ENCODE peak calls at places on chromosome 12, in ten cellular contexts. One of them, this sample, is unnamed.

GRCh38 chr12:84950971-84951546 is 38.5 kb upstream of the SLC6A15 start:
- DNase-seq in neural progenitor cell: no peak
- DNase-seq in A549: no peak
- DNase-seq in tibial artery: no peak
- DNase-seq in choroid plexus epithelial cell: no peak
- DNase-seq in cardiac fibroblast: no peak
- DNase-seq in left ventricle myocardium inferior: no peak
- DNase-seq in vagina: no peak
- DNase-seq in ovary: no peak
- DNase-seq in dorsolateral prefrontal cortex: no peak
- DNase-seq in this sample: no peak

GRCh38 chr12:124678421-124678893 is 111.0 kb upstream of the NCOR2 start:
- DNase-seq in dorsolateral prefrontal cortex: no peak
- DNase-seq in vagina: no peak
- DNase-seq in tibial artery: no peak
- DNase-seq in choroid plexus epithelial cell: no peak
- DNase-seq in cardiac fibroblast: no peak
- DNase-seq in ovary: no peak
- DNase-seq in neural progenitor cell: no peak
- DNase-seq in left ventricle myocardium inferior: no peak
- DNase-seq in A549: no peak
- DNase-seq in this sample: no peak

GRCh38 chr12:34398706-34399630 is 376.7 kb downstream of the ALG10 start:
- DNase-seq in cardiac fibroblast: no peak
- DNase-seq in A549: no peak
- DNase-seq in dorsolateral prefrontal cortex: peak
- DNase-seq in tibial artery: peak
- DNase-seq in vagina: peak
- DNase-seq in ovary: peak
- DNase-seq in neural progenitor cell: no peak
- DNase-seq in choroid plexus epithelial cell: no peak
- DNase-seq in left ventricle myocardium inferior: peak
- DNase-seq in this sample: no peak

GRCh38 chr12:1800646-1801284 is 19.6 kb upstream of the LRTM2 start:
- DNase-seq in A549: peak
- DNase-seq in ovary: no peak
- DNase-seq in vagina: no peak
- DNase-seq in cardiac fibroblast: peak
- DNase-seq in choroid plexus epithelial cell: peak
- DNase-seq in tibial artery: no peak
- DNase-seq in neural progenitor cell: peak
- DNase-seq in dorsolateral prefrontal cortex: peak
- DNase-seq in left ventricle myocardium inferior: no peak
- DNase-seq in this sample: no peak

GRCh38 chr12:76413121-76413520 is 64.9 kb upstream of the BBS10 start:
- DNase-seq in neural progenitor cell: no peak
- DNase-seq in dorsolateral prefrontal cortex: no peak
- DNase-seq in ovary: no peak
- DNase-seq in choroid plexus epithelial cell: no peak
- DNase-seq in tibial artery: no peak
- DNase-seq in left ventricle myocardium inferior: no peak
- DNase-seq in A549: no peak
- DNase-seq in vagina: no peak
- DNase-seq in cardiac fibroblast: no peak
- DNase-seq in this sample: no peak

GRCh38 chr12:15996254-15996653 is 85.1 kb downstream of the DERA start:
- DNase-seq in cardiac fibroblast: peak
- DNase-seq in dorsolateral prefrontal cortex: no peak
- DNase-seq in tibial artery: no peak
- DNase-seq in choroid plexus epithelial cell: peak
- DNase-seq in A549: no peak
- DNase-seq in ovary: no peak
- DNase-seq in left ventricle myocardium inferior: no peak
- DNase-seq in vagina: no peak
- DNase-seq in neural progenitor cell: no peak
- DNase-seq in this sample: peak

GRCh38 chr12:31315089-31315725 is 10.7 kb downstream of the SINHCAF start:
- DNase-seq in tibial artery: no peak
- DNase-seq in choroid plexus epithelial cell: peak
- DNase-seq in neural progenitor cell: no peak
- DNase-seq in ovary: no peak
- DNase-seq in left ventricle myocardium inferior: no peak
- DNase-seq in vagina: no peak
- DNase-seq in A549: no peak
- DNase-seq in dorsolateral prefrontal cortex: no peak
- DNase-seq in cardiac fibroblast: no peak
- DNase-seq in this sample: peak

GRCh38 chr12:92419201-92419600 is 273.6 kb upstream of the BTG1 start:
- DNase-seq in A549: no peak
- DNase-seq in vagina: no peak
- DNase-seq in left ventricle myocardium inferior: no peak
- DNase-seq in cardiac fibroblast: no peak
- DNase-seq in tibial artery: no peak
- DNase-seq in neural progenitor cell: no peak
- DNase-seq in choroid plexus epithelial cell: no peak
- DNase-seq in dorsolateral prefrontal cortex: no peak
- DNase-seq in ovary: no peak
- DNase-seq in this sample: no peak

GRCh38 chr12:124742702-124743101 is 121.0 kb downstream of the SCARB1 start:
- DNase-seq in A549: no peak
- DNase-seq in neural progenitor cell: no peak
- DNase-seq in dorsolateral prefrontal cortex: no peak
- DNase-seq in left ventricle myocardium inferior: no peak
- DNase-seq in ovary: no peak
- DNase-seq in tibial artery: no peak
- DNase-seq in vagina: no peak
- DNase-seq in choroid plexus epithelial cell: no peak
- DNase-seq in cardiac fibroblast: no peak
- DNase-seq in this sample: no peak

GRCh38 chr12:62813031-62813829 is 121.7 kb downstream of the PPM1H start:
- DNase-seq in left ventricle myocardium inferior: peak
- DNase-seq in choroid plexus epithelial cell: peak
- DNase-seq in ovary: peak
- DNase-seq in A549: peak
- DNase-seq in neural progenitor cell: peak
- DNase-seq in cardiac fibroblast: peak
- DNase-seq in vagina: no peak
- DNase-seq in dorsolateral prefrontal cortex: peak
- DNase-seq in tibial artery: peak
- DNase-seq in this sample: peak

GRCh38 chr12:54933381-54933780 is 51.2 kb downstream of the TESPA1 start:
- DNase-seq in neural progenitor cell: no peak
- DNase-seq in dorsolateral prefrontal cortex: no peak
- DNase-seq in choroid plexus epithelial cell: peak
- DNase-seq in A549: no peak
- DNase-seq in tibial artery: no peak
- DNase-seq in left ventricle myocardium inferior: no peak
- DNase-seq in cardiac fibroblast: peak
- DNase-seq in vagina: no peak
- DNase-seq in ovary: no peak
- DNase-seq in this sample: peak

GRCh38 chr12:47698055-47698454 is 7.8 kb downstream of the RPAP3 start:
- DNase-seq in ovary: no peak
- DNase-seq in left ventricle myocardium inferior: no peak
- DNase-seq in tibial artery: no peak
- DNase-seq in dorsolateral prefrontal cortex: no peak
- DNase-seq in A549: no peak
- DNase-seq in cardiac fibroblast: no peak
- DNase-seq in choroid plexus epithelial cell: no peak
- DNase-seq in vagina: no peak
- DNase-seq in neural progenitor cell: no peak
- DNase-seq in this sample: no peak

GRCh38 chr12:75711276-75711675 is 199.9 kb upstream of the KRR1 start:
- DNase-seq in ovary: no peak
- DNase-seq in tibial artery: no peak
- DNase-seq in cardiac fibroblast: no peak
- DNase-seq in vagina: no peak
- DNase-seq in left ventricle myocardium inferior: no peak
- DNase-seq in choroid plexus epithelial cell: no peak
- DNase-seq in dorsolateral prefrontal cortex: no peak
- DNase-seq in neural progenitor cell: peak
- DNase-seq in A549: no peak
- DNase-seq in this sample: no peak

GRCh38 chr12:30754750-30755394 is at the start of gene CAPRIN2:
- DNase-seq in cardiac fibroblast: peak
- DNase-seq in vagina: peak
- DNase-seq in A549: peak
- DNase-seq in left ventricle myocardium inferior: peak
- DNase-seq in dorsolateral prefrontal cortex: peak
- DNase-seq in tibial artery: peak
- DNase-seq in choroid plexus epithelial cell: peak
- DNase-seq in neural progenitor cell: peak
- DNase-seq in ovary: peak
- DNase-seq in this sample: peak

GRCh38 chr12:81888341-81888740 is 129.2 kb upstream of the PPFIA2 start:
- DNase-seq in cardiac fibroblast: no peak
- DNase-seq in vagina: no peak
- DNase-seq in tibial artery: no peak
- DNase-seq in ovary: no peak
- DNase-seq in A549: no peak
- DNase-seq in choroid plexus epithelial cell: peak
- DNase-seq in dorsolateral prefrontal cortex: no peak
- DNase-seq in neural progenitor cell: no peak
- DNase-seq in left ventricle myocardium inferior: no peak
- DNase-seq in this sample: peak

GRCh38 chr12:7642876-7643309 is 22.8 kb downstream of the APOBEC1 start:
- DNase-seq in dorsolateral prefrontal cortex: no peak
- DNase-seq in tibial artery: no peak
- DNase-seq in cardiac fibroblast: peak
- DNase-seq in ovary: no peak
- DNase-seq in left ventricle myocardium inferior: no peak
- DNase-seq in neural progenitor cell: peak
- DNase-seq in A549: no peak
- DNase-seq in choroid plexus epithelial cell: peak
- DNase-seq in vagina: no peak
- DNase-seq in this sample: no peak

GRCh38 chr12:97943359-97943758 is 480.8 kb downstream of the RMST start:
- DNase-seq in tibial artery: no peak
- DNase-seq in A549: no peak
- DNase-seq in left ventricle myocardium inferior: no peak
- DNase-seq in choroid plexus epithelial cell: no peak
- DNase-seq in neural progenitor cell: no peak
- DNase-seq in vagina: no peak
- DNase-seq in dorsolateral prefrontal cortex: no peak
- DNase-seq in cardiac fibroblast: no peak
- DNase-seq in ovary: no peak
- DNase-seq in this sample: no peak

GRCh38 chr12:132253698-132254480 is 75.5 kb downstream of the GALNT9 start:
- DNase-seq in ovary: no peak
- DNase-seq in tibial artery: no peak
- DNase-seq in dorsolateral prefrontal cortex: no peak
- DNase-seq in left ventricle myocardium inferior: no peak
- DNase-seq in choroid plexus epithelial cell: no peak
- DNase-seq in A549: no peak
- DNase-seq in cardiac fibroblast: no peak
- DNase-seq in vagina: no peak
- DNase-seq in neural progenitor cell: no peak
- DNase-seq in this sample: no peak

GRCh38 chr12:6554168-6554989 is 1.5 kb downstream of the IFFO1 start:
- DNase-seq in choroid plexus epithelial cell: peak
- DNase-seq in left ventricle myocardium inferior: peak
- DNase-seq in ovary: peak
- DNase-seq in A549: peak
- DNase-seq in vagina: no peak
- DNase-seq in neural progenitor cell: peak
- DNase-seq in tibial artery: peak
- DNase-seq in cardiac fibroblast: peak
- DNase-seq in dorsolateral prefrontal cortex: peak
- DNase-seq in this sample: peak
- H3K4me3 ChIP-seq in choroid plexus epithelial cell: peak
- H3K4me3 ChIP-seq in left ventricle myocardium inferior: peak
- H3K4me3 ChIP-seq in ovary: peak
- H3K4me3 ChIP-seq in A549: no peak
- H3K4me3 ChIP-seq in vagina: peak
- H3K4me3 ChIP-seq in neural progenitor cell: peak
- H3K4me3 ChIP-seq in tibial artery: peak
- H3K4me3 ChIP-seq in cardiac fibroblast: peak
- H3K4me3 ChIP-seq in dorsolateral prefrontal cortex: peak
- H3K4me3 ChIP-seq in this sample: peak

GRCh38 chr12:122982963-122983788 is 2.7 kb downstream of the ARL6IP4 start:
- DNase-seq in neural progenitor cell: no peak
- DNase-seq in A549: no peak
- DNase-seq in dorsolateral prefrontal cortex: no peak
- DNase-seq in choroid plexus epithelial cell: no peak
- DNase-seq in vagina: no peak
- DNase-seq in left ventricle myocardium inferior: no peak
- DNase-seq in ovary: no peak
- DNase-seq in tibial artery: peak
- DNase-seq in cardiac fibroblast: no peak
- DNase-seq in this sample: no peak
- TF ChIP-seq CTCF in neural progenitor cell: no peak
- TF ChIP-seq CTCF in A549: no peak
- TF ChIP-seq CTCF in dorsolateral prefrontal cortex: no peak
- TF ChIP-seq CTCF in choroid plexus epithelial cell: no peak
- TF ChIP-seq CTCF in vagina: no peak
- TF ChIP-seq CTCF in left ventricle myocardium inferior: no peak
- TF ChIP-seq CTCF in ovary: no peak
- TF ChIP-seq CTCF in tibial artery: no peak
- TF ChIP-seq CTCF in cardiac fibroblast: no peak
- TF ChIP-seq CTCF in this sample: no peak

DNA sequence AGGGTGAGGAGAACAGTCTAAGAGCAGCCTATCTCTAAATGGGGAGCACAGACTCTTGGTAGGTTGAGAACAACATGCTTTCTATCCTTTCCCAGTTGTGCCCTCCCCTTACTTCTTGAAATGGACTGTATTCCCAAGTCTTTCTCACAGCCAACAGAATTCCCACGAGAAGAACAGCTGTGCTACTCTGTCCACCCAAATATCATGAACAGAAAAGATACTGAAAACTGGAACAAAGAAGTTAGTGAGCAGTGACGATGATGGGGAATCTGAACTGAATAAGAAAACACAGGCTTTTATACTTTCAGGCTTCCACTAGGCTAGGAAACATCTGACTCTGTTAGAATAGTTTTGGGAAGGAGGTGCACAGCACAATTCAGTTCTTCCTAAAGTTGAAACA is 3.4 kb downstream of the NACA start:
- DNase-seq in left ventricle myocardium inferior: no peak
- DNase-seq in cardiac fibroblast: peak
- DNase-seq in A549: no peak
- DNase-seq in tibial artery: no peak
- DNase-seq in choroid plexus epithelial cell: no peak
- DNase-seq in dorsolateral prefrontal cortex: no peak
- DNase-seq in vagina: no peak
- DNase-seq in ovary: no peak
- DNase-seq in neural progenitor cell: no peak
- DNase-seq in this sample: no peak
- H3K4me3 ChIP-seq in left ventricle myocardium inferior: peak
- H3K4me3 ChIP-seq in cardiac fibroblast: peak
- H3K4me3 ChIP-seq in A549: peak
- H3K4me3 ChIP-seq in tibial artery: no peak
- H3K4me3 ChIP-seq in choroid plexus epithelial cell: no peak
- H3K4me3 ChIP-seq in dorsolateral prefrontal cortex: peak
- H3K4me3 ChIP-seq in vagina: peak
- H3K4me3 ChIP-seq in ovary: no peak
- H3K4me3 ChIP-seq in neural progenitor cell: peak
- H3K4me3 ChIP-seq in this sample: peak

DNA sequence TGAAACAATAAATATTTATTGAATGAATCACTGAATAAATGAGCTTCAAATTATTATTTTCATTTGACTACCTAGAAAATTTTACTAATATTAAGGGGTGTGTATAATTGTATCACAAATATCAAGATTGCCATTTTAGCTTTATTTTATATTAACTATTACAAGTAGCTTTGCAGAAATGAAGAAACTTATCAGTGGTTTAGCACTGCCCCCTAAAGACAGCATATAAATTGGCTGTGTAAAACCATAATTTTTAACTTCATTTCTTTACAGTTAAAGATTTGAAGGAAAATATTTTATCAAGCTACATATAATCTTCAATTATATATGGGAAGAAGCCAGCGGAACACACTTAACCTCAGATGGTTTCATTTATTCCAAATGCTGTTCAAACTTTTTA is 11.4 kb downstream of the GARIN6 start:
- DNase-seq in dorsolateral prefrontal cortex: no peak
- DNase-seq in choroid plexus epithelial cell: peak
- DNase-seq in A549: no peak
- DNase-seq in vagina: no peak
- DNase-seq in left ventricle myocardium inferior: no peak
- DNase-seq in cardiac fibroblast: peak
- DNase-seq in neural progenitor cell: no peak
- DNase-seq in ovary: no peak
- DNase-seq in tibial artery: no peak
- DNase-seq in this sample: peak
- TF ChIP-seq CTCF in dorsolateral prefrontal cortex: peak
- TF ChIP-seq CTCF in choroid plexus epithelial cell: no peak
- TF ChIP-seq CTCF in A549: peak
- TF ChIP-seq CTCF in vagina: no peak
- TF ChIP-seq CTCF in left ventricle myocardium inferior: no peak
- TF ChIP-seq CTCF in cardiac fibroblast: no peak
- TF ChIP-seq CTCF in neural progenitor cell: peak
- TF ChIP-seq CTCF in ovary: no peak
- TF ChIP-seq CTCF in tibial artery: peak
- TF ChIP-seq CTCF in this sample: no peak